ENCODE peak calls at places on chromosomes 2 and 18, in five cellular contexts. D is stomach, Z is pancreas, S is K562, M is body of pancreas. K is an unnamed sample.

GRCh38 chr18:32553174-32553573 is 82.5 kb upstream of the GAREM1 start:
- DNase-seq in S (no peak), M (no peak), D (no peak), Z (no peak), K (no peak)

GRCh38 chr2:23301151-23301550 is 83.8 kb upstream of the KLHL29 start:
- DNase-seq in Z (no peak), M (no peak), S (no peak), D (no peak), K (no peak)

GRCh38 chr2:197159681-197160211 is 150.8 kb downstream of the ANKRD44 start:
- DNase-seq in Z (no peak), S (no peak), D (no peak), M (no peak), K (no peak)

GRCh38 chr18:52903858-52904257 is 563.9 kb downstream of the DCC start:
- DNase-seq in D (peak), Z (peak), M (peak), S (peak), K (no peak)

GRCh38 chr2:237517990-237518389 is 30.9 kb downstream of the MLPH start:
- DNase-seq in Z (no peak), M (no peak), D (no peak), S (no peak), K (no peak)

GRCh38 chr2:173657996-173658717 is 303.5 kb downstream of the CDCA7 start:
- DNase-seq in D (no peak), S (no peak), Z (no peak), M (no peak), K (no peak)

GRCh38 chr18:8450013-8450412 is 159.2 kb upstream of the RAB12 start:
- DNase-seq in Z (no peak), D (no peak), M (peak), S (peak), K (no peak)

GRCh38 chr18:12238861-12239260 is 15.3 kb upstream of the CIDEA start:
- DNase-seq in M (no peak), Z (no peak), D (no peak), S (peak), K (no peak)

GRCh38 chr2:18814387-18814786 is 225.0 kb upstream of the NT5C1B start:
- DNase-seq in S (no peak), M (no peak), Z (no peak), D (no peak), K (no peak)

GRCh38 chr18:44546954-44547353 is 133.7 kb upstream of the SETBP1 start:
- DNase-seq in M (no peak), D (no peak), S (no peak), Z (no peak), K (no peak)

GRCh38 chr2:19426941-19427340 is 68.5 kb upstream of the OSR1 start:
- DNase-seq in M (no peak), S (no peak), Z (no peak), D (no peak), K (no peak)

GRCh38 chr2:227479865-227480475 is 8.0 kb downstream of the AGFG1 start:
- DNase-seq in S (peak), Z (no peak), M (no peak), D (no peak), K (no peak)

GRCh38 chr2:36902385-36903120 is 63.8 kb downstream of the STRN start:
- DNase-seq in M (no peak), D (no peak), S (no peak), Z (no peak), K (no peak)

GRCh38 chr18:10264260-10264659 is 190.2 kb upstream of the APCDD1 start:
- DNase-seq in D (no peak), Z (no peak), S (no peak), M (no peak), K (no peak)

GRCh38 chr2:121329786-121330185 is 44.8 kb upstream of the TFCP2L1 start:
- DNase-seq in S (no peak), D (peak), Z (no peak), M (no peak), K (no peak)

GRCh38 chr18:31303771-31304170 is 14.2 kb upstream of the DSG1 start:
- DNase-seq in Z (no peak), S (no peak), M (no peak), D (no peak), K (no peak)

GRCh38 chr2:66555076-66555475 is 120.2 kb downstream of the MEIS1 start:
- DNase-seq in D (no peak), M (no peak), S (peak), Z (no peak), K (no peak)

GRCh38 chr18:47545613-47546012 is 294.2 kb upstream of the SKOR2 start:
- DNase-seq in D (no peak), Z (no peak), M (no peak), S (no peak), K (no peak)

GRCh38 chr18:49399003-49399402 is 61.4 kb downstream of the DYM start:
- DNase-seq in Z (no peak), D (no peak), S (no peak), M (no peak), K (no peak)

GRCh38 chr2:240459401-240460242 is 24.2 kb downstream of the GPC1 start:
- DNase-seq in M (peak), S (no peak), Z (peak), D (no peak), K (no peak)

GRCh38 chr2:150570712-150571111 is 83.2 kb upstream of the RND3 start:
- DNase-seq in S (no peak), Z (no peak), D (no peak), M (no peak), K (no peak)

GRCh38 chr2:188511346-188511745 is 219.7 kb downstream of the GULP1 start:
- DNase-seq in Z (no peak), M (no peak), D (no peak), S (no peak), K (no peak)

GRCh38 chr18:48662021-48662661 is 123.3 kb downstream of the CTIF start:
- DNase-seq in D (peak), S (no peak), M (no peak), Z (no peak), K (no peak)

GRCh38 chr2:1891147-1891546 is 146.8 kb upstream of the PXDN start:
- DNase-seq in Z (no peak), D (no peak), M (no peak), S (no peak), K (no peak)

GRCh38 chr2:176490061-176490861 is 221.0 kb downstream of the MTX2 start:
- DNase-seq in Z (peak), D (peak), M (peak), S (peak), K (no peak)

GRCh38 chr2:218063541-218064295 is 5.3 kb upstream of the RUFY4 start:
- DNase-seq in Z (no peak), S (no peak), D (no peak), M (no peak), K (no peak)

GRCh38 chr18:57737661-57738060 is 65.5 kb downstream of the ATP8B1 start:
- DNase-seq in D (peak), S (peak), M (peak), Z (peak), K (peak)

GRCh38 chr2:28767367-28767766 is 15.7 kb downstream of the PPP1CB start:
- DNase-seq in D (no peak), S (no peak), M (no peak), Z (no peak), K (no peak)

GRCh38 chr2:234334146-234334545 is 162.7 kb downstream of the ARL4C start:
- DNase-seq in Z (no peak), S (no peak), M (peak), D (no peak), K (no peak)

GRCh38 chr2:224025874-224026273 is 13.2 kb downstream of the SERPINE2 start:
- DNase-seq in M (no peak), Z (no peak), S (peak), D (no peak), K (no peak)

GRCh38 chr2:145091011-145091744 is 571.3 kb upstream of the ZEB2 start:
- DNase-seq in Z (no peak), S (no peak), M (no peak), D (no peak), K (no peak)

GRCh38 chr2:23824777-23825212 is 102.1 kb downstream of the ATAD2B start:
- DNase-seq in S (peak), D (no peak), Z (no peak), M (no peak), K (no peak)

GRCh38 chr2:240869956-240870875 is 1.6 kb downstream of the AGXT start:
- DNase-seq in M (no peak), S (no peak), D (no peak), Z (no peak), K (no peak)

GRCh38 chr2:161992526-161992925 is 81.5 kb downstream of the DPP4 start:
- DNase-seq in S (no peak), D (no peak), M (no peak), Z (no peak), K (no peak)

GRCh38 chr2:228701506-228701905 is 520.0 kb upstream of the SPHKAP start:
- DNase-seq in M (no peak), Z (no peak), D (no peak), S (no peak), K (no peak)

GRCh38 chr2:215355801-215356200 is 43.9 kb downstream of the ATIC start:
- DNase-seq in S (no peak), D (no peak), M (no peak), Z (no peak), K (no peak)

GRCh38 chr18:10441472-10441871 is 13.0 kb upstream of the APCDD1 start:
- DNase-seq in Z (no peak), S (no peak), D (no peak), M (no peak), K (no peak)

GRCh38 chr18:60100805-60101204 is 201.0 kb downstream of the PMAIP1 start:
- DNase-seq in D (no peak), Z (no peak), S (no peak), M (no peak), K (no peak)

GRCh38 chr18:60096428-60096827 is 196.6 kb downstream of the PMAIP1 start:
- DNase-seq in M (no peak), S (no peak), D (no peak), Z (no peak), K (no peak)

GRCh38 chr18:60099709-60100108 is 199.9 kb downstream of the PMAIP1 start:
- DNase-seq in Z (no peak), M (no peak), S (no peak), D (no peak), K (no peak)
- TF ChIP-seq CTCF in Z (no peak), M (no peak), S (no peak), D (no peak), K (no peak)

GRCh38 chr2:225122582-225123486 is 80.6 kb upstream of the DOCK10 start:
- DNase-seq in D (no peak), S (peak), Z (no peak), M (peak), K (no peak)

GRCh38 chr2:225130093-225130492 is 87.8 kb upstream of the DOCK10 start:
- DNase-seq in M (no peak), D (no peak), S (no peak), Z (no peak), K (no peak)

GRCh38 chr2:225122007-225122406 is 79.7 kb upstream of the DOCK10 start:
- DNase-seq in M (no peak), S (peak), Z (no peak), D (no peak), K (no peak)

GRCh38 chr2:225120175-225120574 is 77.9 kb upstream of the DOCK10 start:
- DNase-seq in S (no peak), M (no peak), D (no peak), Z (no peak), K (no peak)

DNA sequence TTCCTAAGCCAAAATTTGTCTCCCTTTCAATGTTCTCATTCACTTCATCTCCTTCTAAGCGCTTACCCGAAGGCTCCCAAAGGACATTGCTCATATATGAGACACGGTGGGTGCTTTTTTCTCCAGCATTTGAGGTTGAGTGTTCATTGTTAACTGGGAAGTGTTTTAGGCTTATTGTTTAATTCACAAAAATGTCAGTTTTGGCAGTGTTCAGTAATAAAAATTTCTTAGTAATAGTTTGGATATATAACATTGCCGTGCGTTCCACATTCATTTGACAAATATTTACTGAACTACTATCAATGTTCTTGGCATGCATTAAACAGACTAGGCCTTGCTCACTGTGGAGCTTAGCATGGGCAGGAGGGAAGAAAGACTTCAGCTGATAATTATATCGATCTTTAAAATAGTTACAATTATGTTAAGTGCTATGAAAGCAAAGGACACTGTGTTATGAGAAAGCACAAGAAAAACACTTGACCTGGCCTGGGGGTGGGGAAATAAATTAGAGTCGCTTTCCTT is 82.1 kb upstream of the DOCK10 start:
- DNase-seq in D (no peak), Z (no peak), M (no peak), S (no peak), K (no peak)
- H3K27ac ChIP-seq in D (no peak), Z (no peak), M (no peak), S (no peak), K (no peak)

GRCh38 chr18:46447792-46448191 is 209.2 kb downstream of the LOXHD1 start:
- DNase-seq in M (no peak), D (no peak), S (no peak), Z (no peak), K (no peak)

GRCh38 chr18:46447323-46447722 is 209.7 kb downstream of the LOXHD1 start:
- DNase-seq in S (no peak), Z (no peak), M (no peak), D (no peak), K (no peak)

GRCh38 chr18:46449033-46449432 is 208.0 kb downstream of the LOXHD1 start:
- DNase-seq in M (no peak), D (no peak), Z (no peak), S (no peak), K (no peak)

GRCh38 chr18:46448347-46448746 is 208.7 kb downstream of the LOXHD1 start:
- DNase-seq in Z (no peak), S (no peak), M (no peak), D (no peak), K (no peak)

GRCh38 chr18:46445914-46446313 is 211.1 kb downstream of the LOXHD1 start:
- DNase-seq in M (no peak), Z (no peak), S (no peak), D (no peak), K (no peak)
- TF ChIP-seq CTCF in M (no peak), Z (no peak), S (no peak), D (no peak), K (no peak)

GRCh38 chr2:10517351-10518043 is 69.4 kb upstream of the ODC1 start:
- DNase-seq in D (no peak), M (no peak), Z (no peak), S (no peak), K (peak)

GRCh38 chr2:10520926-10521325 is 72.8 kb upstream of the ODC1 start:
- DNase-seq in S (no peak), Z (no peak), D (no peak), M (no peak), K (peak)

GRCh38 chr2:10519067-10519740 is 71.1 kb upstream of the ODC1 start:
- DNase-seq in D (no peak), Z (no peak), M (no peak), S (no peak), K (peak)

GRCh38 chr2:10520154-10520553 is 72.0 kb upstream of the ODC1 start:
- DNase-seq in D (no peak), Z (no peak), M (no peak), S (no peak), K (peak)

GRCh38 chr2:10518470-10519060 is 70.4 kb upstream of the ODC1 start:
- DNase-seq in Z (no peak), D (no peak), M (no peak), S (no peak), K (no peak)
- H3K27ac ChIP-seq in Z (no peak), D (no peak), M (no peak), S (no peak), K (no peak)

GRCh38 chr2:100262555-100263320 is 59.6 kb downstream of the LONRF2 start:
- DNase-seq in S (peak), M (peak), D (peak), Z (peak), K (peak)

GRCh38 chr2:100259991-100260390 is 62.3 kb downstream of the LONRF2 start:
- DNase-seq in Z (no peak), D (no peak), S (no peak), M (no peak), K (no peak)

GRCh38 chr2:100264121-100264520 is 58.2 kb downstream of the LONRF2 start:
- DNase-seq in M (no peak), D (no peak), S (no peak), Z (no peak), K (no peak)

GRCh38 chr2:100260712-100261620 is 61.3 kb downstream of the LONRF2 start:
- DNase-seq in D (peak), Z (no peak), S (peak), M (peak), K (peak)

DNA sequence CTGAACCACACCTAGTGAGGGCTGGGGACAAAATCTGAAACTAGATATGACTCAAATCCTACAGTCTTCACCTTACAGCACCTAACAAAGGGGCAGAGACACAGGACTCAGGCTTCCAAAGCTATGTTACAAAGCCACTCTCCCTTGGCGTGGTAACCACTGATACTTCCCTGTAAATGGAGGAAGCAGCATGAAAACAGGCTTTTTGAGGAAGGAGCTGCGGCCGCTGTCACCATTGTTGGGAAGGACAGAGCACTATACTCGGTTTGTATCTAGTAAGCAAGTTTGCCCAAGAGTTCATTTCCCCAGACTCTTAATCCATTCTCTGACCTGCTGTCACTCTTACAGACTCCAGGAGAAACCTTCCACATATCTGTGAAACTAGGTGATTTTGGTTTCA is 60.3 kb downstream of the LONRF2 start:
- DNase-seq in S (no peak), Z (no peak), M (no peak), D (no peak), K (no peak)
- TF ChIP-seq CTCF in S (no peak), Z (no peak), M (no peak), D (no peak), K (no peak)

K was measured in breast epithelium.